ENCODE peak calls at places on chromosomes 2 and 18, in ten cellular contexts. K is OCI-LY7, I is tibial nerve, J is bronchial epithelial cell, N is BE2C, V is progenitor cell of endocrine pancreas, W is uterus, B is adrenal gland, U is pancreas, C is HFF-Myc. P is an unnamed sample.

GRCh38 chr2:186456941-186457340 is 29.1 kb upstream of the ZC3H15 start:
- DNase-seq in K (no peak), I (no peak), J (peak), N (no peak), V (no peak), W (no peak), B (no peak), U (no peak), C (no peak), P (no peak)

GRCh38 chr2:163558286-163559009 is 177.4 kb downstream of the FIGN start:
- DNase-seq in K (no peak), I (no peak), J (no peak), N (no peak), V (no peak), W (no peak), B (no peak), U (no peak), C (no peak), P (no peak)

GRCh38 chr2:888906-889566 is 61.6 kb upstream of the SNTG2 start:
- DNase-seq in K (no peak), I (no peak), J (no peak), N (no peak), V (no peak), W (no peak), B (no peak), U (no peak), C (no peak), P (no peak)

GRCh38 chr2:152950125-152950524 is 231.7 kb downstream of the ARL6IP6 start:
- DNase-seq in K (no peak), I (no peak), J (peak), N (no peak), V (peak), W (no peak), B (peak), U (no peak), C (no peak), P (no peak)

GRCh38 chr2:128269358-128270305 is 49.0 kb downstream of the HS6ST1 start:
- DNase-seq in K (no peak), I (peak), J (no peak), N (no peak), V (no peak), W (no peak), B (peak), U (peak), C (no peak), P (no peak)

GRCh38 chr2:236177604-236177966 is 9.4 kb upstream of the GBX2 start:
- DNase-seq in K (no peak), I (no peak), J (no peak), N (peak), V (no peak), W (no peak), B (no peak), U (peak), C (no peak), P (peak)

GRCh38 chr2:182695796-182696195 is 20.3 kb upstream of the DNAJC10 start:
- DNase-seq in K (no peak), I (no peak), J (no peak), N (no peak), V (no peak), W (no peak), B (no peak), U (no peak), C (no peak), P (no peak)

GRCh38 chr2:226514895-226515294 is 284.7 kb downstream of the IRS1 start:
- DNase-seq in K (no peak), I (no peak), J (peak), N (no peak), V (no peak), W (no peak), B (no peak), U (no peak), C (no peak), P (no peak)

GRCh38 chr2:121099329-121100318 is 185.4 kb downstream of the TFCP2L1 start:
- DNase-seq in K (peak), I (no peak), J (no peak), N (peak), V (no peak), W (no peak), B (no peak), U (no peak), C (no peak), P (no peak)

GRCh38 chr2:113278812-113279139 is at the start of gene PAX8:
- DNase-seq in K (no peak), I (no peak), J (no peak), N (no peak), V (no peak), W (no peak), B (no peak), U (no peak), C (no peak), P (no peak)

GRCh38 chr2:203869610-203870042 is 2.1 kb downstream of the CTLA4 start:
- DNase-seq in K (no peak), I (no peak), J (no peak), N (no peak), V (no peak), W (no peak), B (no peak), U (no peak), C (no peak), P (no peak)

GRCh38 chr2:46909771-46910419 is 5.7 kb downstream of the MCFD2 start:
- DNase-seq in K (no peak), I (no peak), J (peak), N (no peak), V (no peak), W (no peak), B (peak), U (no peak), C (no peak), P (no peak)

GRCh38 chr18:44548291-44549221 is 132.1 kb upstream of the SETBP1 start:
- DNase-seq in K (no peak), I (no peak), J (no peak), N (no peak), V (no peak), W (no peak), B (no peak), U (no peak), C (peak), P (no peak)

GRCh38 chr2:159086332-159086731 is 117.9 kb downstream of the TANC1 start:
- DNase-seq in K (no peak), I (no peak), J (no peak), N (no peak), V (no peak), W (peak), B (no peak), U (no peak), C (no peak), P (no peak)

GRCh38 chr2:107325983-107326786 is 440.2 kb upstream of the ST6GAL2 start:
- DNase-seq in K (no peak), I (no peak), J (no peak), N (no peak), V (no peak), W (no peak), B (no peak), U (no peak), C (no peak), P (no peak)

GRCh38 chr2:222993920-222994650 is 57.9 kb upstream of the KCNE4 start:
- DNase-seq in K (no peak), I (peak), J (no peak), N (peak), V (no peak), W (peak), B (peak), U (peak), C (no peak), P (no peak)

GRCh38 chr2:130807659-130808385 is 28.9 kb upstream of the ARHGEF4 start:
- DNase-seq in K (no peak), I (no peak), J (peak), N (peak), V (no peak), W (no peak), B (no peak), U (no peak), C (peak), P (no peak)

GRCh38 chr2:160427629-160428424 is 65.8 kb downstream of the RBMS1 start:
- DNase-seq in K (peak), I (no peak), J (no peak), N (no peak), V (no peak), W (no peak), B (no peak), U (no peak), C (peak), P (no peak)

GRCh38 chr2:12106440-12107080 is 360.1 kb downstream of the LPIN1 start:
- DNase-seq in K (no peak), I (no peak), J (peak), N (peak), V (no peak), W (peak), B (peak), U (no peak), C (peak), P (no peak)

GRCh38 chr2:216909541-216910175 is 49.8 kb upstream of the TNP1 start:
- DNase-seq in K (no peak), I (no peak), J (no peak), N (no peak), V (no peak), W (no peak), B (no peak), U (no peak), C (no peak), P (no peak)

GRCh38 chr2:18991177-18992168 is 366.9 kb downstream of the OSR1 start:
- DNase-seq in K (no peak), I (no peak), J (peak), N (no peak), V (no peak), W (peak), B (peak), U (peak), C (no peak), P (no peak)

GRCh38 chr2:130836501-130837174 is at the start of gene ARHGEF4:
- DNase-seq in K (peak), I (no peak), J (no peak), N (peak), V (peak), W (no peak), B (no peak), U (peak), C (no peak), P (peak)

GRCh38 chr2:181810823-181811695 is 80.5 kb upstream of the ITPRID2 start:
- DNase-seq in K (no peak), I (no peak), J (peak), N (no peak), V (no peak), W (peak), B (peak), U (no peak), C (peak), P (no peak)

DNA sequence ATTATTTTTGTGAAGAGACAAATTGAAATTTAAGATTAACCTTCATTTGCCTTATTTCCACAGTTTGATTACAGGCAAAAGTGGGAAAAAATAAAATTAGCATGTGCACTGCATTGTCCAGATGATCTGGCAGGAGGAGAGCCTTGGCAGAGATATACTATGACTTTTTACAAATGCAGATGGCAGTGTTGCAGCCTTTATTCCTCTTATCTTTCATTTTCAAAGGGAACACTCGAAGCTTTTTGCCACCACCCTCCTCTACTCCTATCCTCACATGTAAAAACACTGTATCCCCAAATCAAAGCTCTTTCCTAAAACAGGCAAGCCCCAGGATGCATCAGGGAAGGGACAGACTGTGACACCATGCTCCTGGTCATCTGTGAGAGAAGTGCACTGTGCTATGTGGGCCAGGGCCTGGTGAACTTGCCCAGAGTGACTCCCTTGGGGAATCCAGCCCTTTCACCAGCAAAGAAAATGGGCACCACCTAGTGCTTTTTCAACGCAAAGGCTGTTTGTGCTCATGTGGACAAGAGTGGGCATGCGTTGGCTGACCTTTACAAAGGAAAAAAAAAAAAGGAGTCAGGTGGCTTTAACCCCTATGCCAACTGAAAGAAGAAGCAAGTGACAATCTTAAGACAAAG is 74.7 kb upstream of the ETAA1 start:
- DNase-seq in K (no peak), I (no peak), J (peak), N (peak), V (peak), W (peak), B (peak), U (peak), C (peak), P (peak)
- TF ChIP-seq CTCF in K (no peak), I (peak), J (peak), N (peak), V (peak), W (no peak), B (peak), U (peak), C (peak), P (no peak)

DNA sequence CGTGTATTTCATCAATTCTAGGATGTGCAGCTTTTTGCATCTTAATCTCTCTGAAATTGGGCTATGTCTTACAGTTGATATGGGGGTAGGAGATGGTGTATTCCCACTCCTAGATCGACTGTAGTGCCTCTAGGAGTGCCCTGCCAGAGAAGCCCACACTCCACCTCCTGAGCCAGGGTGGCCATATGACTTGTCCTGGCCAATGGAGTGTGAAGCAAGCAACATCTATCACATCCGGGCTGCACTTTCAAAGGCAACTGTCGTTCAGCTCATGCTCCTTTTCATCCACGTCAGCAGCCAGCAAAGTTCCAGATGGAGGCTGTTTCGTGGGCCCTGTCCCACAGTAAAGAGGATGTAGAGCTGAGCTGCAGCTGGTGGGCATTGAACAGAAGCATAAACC is 149.4 kb upstream of the SLC1A4 start:
- DNase-seq in K (peak), I (no peak), J (no peak), N (no peak), V (no peak), W (no peak), B (no peak), U (no peak), C (no peak), P (no peak)
- TF ChIP-seq CTCF in K (no peak), I (no peak), J (no peak), N (no peak), V (no peak), W (no peak), B (no peak), U (no peak), C (no peak), P (no peak)

DNA sequence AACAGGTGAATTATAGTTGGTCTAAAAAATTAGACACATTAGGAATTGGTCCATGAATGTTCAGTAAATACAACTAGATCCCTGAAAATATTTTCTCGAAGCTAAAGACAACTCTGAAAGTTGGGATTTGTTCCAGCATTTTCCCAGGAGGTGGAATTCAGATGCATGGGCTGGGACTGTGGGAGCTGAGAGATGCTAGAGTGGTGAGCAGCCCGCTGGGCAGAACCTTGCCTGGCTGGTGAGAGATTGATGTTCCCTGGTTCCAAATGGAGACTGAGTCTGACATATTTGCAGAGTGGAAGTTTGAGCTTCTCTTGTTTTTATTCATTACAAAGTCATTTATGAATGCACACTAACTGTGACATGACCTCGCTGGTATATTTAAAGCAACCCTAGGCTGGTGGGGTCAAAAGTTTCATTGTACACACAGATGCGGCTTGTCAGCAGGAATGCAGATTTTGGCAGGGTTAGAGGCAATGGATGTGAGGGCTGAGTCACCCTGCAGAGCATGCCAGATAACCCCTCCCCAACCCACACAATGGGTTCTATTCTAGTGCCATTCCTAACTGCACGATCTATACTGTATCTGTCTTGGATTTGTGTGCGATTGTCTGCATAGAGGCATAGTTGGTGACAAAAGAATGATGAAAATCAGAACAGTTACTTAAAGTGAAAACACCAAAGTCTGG is 23.5 kb upstream of the TMEM178A start:
- DNase-seq in K (no peak), I (no peak), J (peak), N (no peak), V (no peak), W (no peak), B (no peak), U (no peak), C (peak), P (no peak)
- TF ChIP-seq CTCF in K (no peak), I (no peak), J (no peak), N (no peak), V (no peak), W (no peak), B (no peak), U (no peak), C (no peak), P (no peak)

DNA sequence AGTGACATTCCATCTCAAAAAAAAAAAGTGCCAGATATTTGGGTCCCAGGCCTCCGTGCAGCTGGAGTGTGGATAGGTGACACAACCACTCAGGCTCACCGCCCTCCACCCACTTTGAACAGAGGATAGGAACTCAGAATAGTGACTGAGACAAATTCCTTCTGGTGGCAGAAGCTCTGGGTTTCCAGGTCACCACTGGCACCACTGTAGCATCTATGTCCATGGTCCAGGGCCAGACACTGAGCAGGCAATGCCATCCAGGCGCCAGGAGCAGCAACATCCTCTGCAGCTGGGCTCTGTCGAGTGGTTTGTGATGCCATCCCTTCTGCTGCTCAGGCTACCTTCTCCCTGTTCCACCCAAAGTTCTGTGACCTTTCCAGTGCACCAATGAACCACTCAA is 81.5 kb upstream of the PTPRM start:
- DNase-seq in K (no peak), I (no peak), J (no peak), N (no peak), V (no peak), W (no peak), B (no peak), U (no peak), C (no peak), P (no peak)
- TF ChIP-seq CTCF in K (no peak), I (no peak), J (no peak), N (no peak), V (no peak), W (no peak), B (no peak), U (no peak), C (no peak), P (no peak)

DNA sequence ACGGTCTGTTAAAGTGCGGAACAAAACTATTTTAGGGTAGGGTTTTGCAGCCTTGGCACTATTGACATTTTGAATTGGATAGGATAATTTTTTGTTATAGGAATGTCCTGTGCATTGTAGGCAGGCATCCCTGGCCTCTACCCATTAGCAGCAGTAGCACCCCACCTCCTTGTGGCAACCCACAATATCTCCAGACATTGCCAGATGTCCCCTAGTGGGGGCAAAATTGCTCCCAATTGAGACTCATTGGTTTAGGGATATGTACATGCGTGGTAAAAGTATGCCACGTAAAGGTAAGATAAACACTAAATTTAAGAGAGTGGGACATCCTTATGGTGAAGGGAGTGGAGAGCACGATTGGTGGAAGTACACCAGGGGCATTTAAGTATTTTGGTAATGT is 4.6 kb downstream of the MIB1 start:
- DNase-seq in K (no peak), I (no peak), J (no peak), N (no peak), V (no peak), W (no peak), B (no peak), U (no peak), C (no peak), P (no peak)
- TF ChIP-seq CTCF in K (peak), I (no peak), J (no peak), N (no peak), V (no peak), W (no peak), B (no peak), U (no peak), C (no peak), P (no peak)

GRCh38 chr2:142877265-142877756 is at the start of gene KYNU:
- DNase-seq in K (no peak), I (no peak), J (peak), N (no peak), V (no peak), W (no peak), B (no peak), U (no peak), C (no peak), P (no peak)
- TF ChIP-seq CTCF in K (no peak), I (no peak), J (peak), N (no peak), V (no peak), W (no peak), B (peak), U (no peak), C (no peak), P (no peak)

DNA sequence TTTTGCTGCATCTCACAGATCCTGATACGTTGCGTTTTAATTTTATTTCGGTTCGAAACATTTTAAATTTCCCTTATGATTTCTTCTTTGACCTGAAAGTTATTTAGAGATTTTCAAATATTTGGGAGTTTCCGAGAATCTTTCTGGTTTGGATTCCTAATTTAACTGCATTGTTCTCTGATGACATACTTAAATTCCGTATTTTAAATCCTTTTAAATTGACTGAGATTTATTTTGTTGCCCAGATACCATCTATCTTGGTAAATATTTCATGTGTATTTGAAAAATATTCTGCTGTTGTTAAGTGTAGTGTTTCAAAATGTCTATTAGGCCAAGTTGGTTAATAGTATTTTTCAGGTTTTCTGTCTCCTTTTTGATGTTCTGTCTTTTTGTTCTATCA is 37.7 kb downstream of the MROH2A start:
- DNase-seq in K (no peak), I (no peak), J (no peak), N (no peak), V (no peak), W (no peak), B (no peak), U (no peak), C (no peak), P (no peak)
- TF ChIP-seq CTCF in K (no peak), I (no peak), J (no peak), N (no peak), V (no peak), W (no peak), B (no peak), U (no peak), C (no peak), P (no peak)

GRCh38 chr2:231865222-231865621 is 61.0 kb downstream of the NPPC start:
- DNase-seq in K (no peak), I (no peak), J (no peak), N (no peak), V (no peak), W (no peak), B (no peak), U (no peak), C (no peak), P (no peak)
- TF ChIP-seq CTCF in K (no peak), I (no peak), J (no peak), N (no peak), V (no peak), W (no peak), B (no peak), U (no peak), C (no peak), P (no peak)

GRCh38 chr2:212249451-212249850 is 289.2 kb downstream of the ERBB4 start:
- DNase-seq in K (no peak), I (no peak), J (peak), N (no peak), V (no peak), W (no peak), B (no peak), U (no peak), C (no peak), P (no peak)
- TF ChIP-seq CTCF in K (peak), I (no peak), J (peak), N (peak), V (peak), W (no peak), B (no peak), U (no peak), C (no peak), P (no peak)

P was measured in glutamatergic neuron.